ENCODE peak calls at places on chromosomes 4 and X, in eight cellular contexts. Q is HCT116, O is naive B cell, H is GM10248, Z is WTC11, B is HTR-8/SVneo, R is NCI-H82, N is fibroblast of lung. A is an unnamed sample.
A peak's percentile ranks its signal among the peaks of the same experiment; 100 is the strongest.

GRCh38 chrX:140439455-140439854 is 65.4 kb downstream of the SOX3 start:
- DNase-seq in Q (no peak), O (no peak), H (no peak), Z (peak; percentile 84), B (no peak), R (no peak), N (no peak), A (no peak)

GRCh38 chrX:107014927-107015326 is 14.9 kb upstream of the MORC4 start:
- DNase-seq in Q (no peak), O (no peak), H (no peak), Z (no peak), B (no peak), R (no peak), N (no peak), A (no peak)

GRCh38 chrX:150085881-150086280 is 147.6 kb upstream of the EOLA2 start:
- DNase-seq in Q (no peak), O (no peak), H (no peak), Z (no peak), B (no peak), R (no peak), N (peak; percentile 15), A (no peak)

GRCh38 chr4:108763981-108764380 is 1.1 kb upstream of the ETNPPL start:
- DNase-seq in Q (no peak), O (no peak), H (no peak), Z (no peak), B (no peak), R (no peak), N (no peak), A (no peak)

GRCh38 chrX:16643160-16643559 is 6.8 kb upstream of the S100G start:
- DNase-seq in Q (no peak), O (no peak), H (no peak), Z (no peak), B (no peak), R (no peak), N (no peak), A (no peak)

GRCh38 chr4:153788419-153789276 is at the start of gene SFRP2:
- DNase-seq in Q (no peak), O (no peak), H (no peak), Z (peak; percentile 86), B (no peak), R (peak; percentile 14), N (no peak), A (peak; percentile 37)

GRCh38 chr4:181566490-181566889 is 676.7 kb upstream of the TENM3 start:
- DNase-seq in Q (no peak), O (no peak), H (no peak), Z (no peak), B (no peak), R (no peak), N (peak; percentile 92), A (no peak)

GRCh38 chr4:110287130-110287529 is 88.7 kb upstream of the ELOVL6 start:
- DNase-seq in Q (peak; percentile 44), O (no peak), H (peak; percentile 79), Z (no peak), B (peak; percentile 52), R (no peak), N (peak; percentile 88), A (no peak)

GRCh38 chrX:71111141-71111843 is at the start of gene IL2RG:
- DNase-seq in Q (no peak), O (peak; percentile 84), H (peak; percentile 75), Z (no peak), B (no peak), R (peak; percentile 40), N (no peak), A (peak; percentile 53)

GRCh38 chr4:125013891-125014290 is 300.9 kb upstream of the FAT4 start:
- DNase-seq in Q (no peak), O (no peak), H (no peak), Z (no peak), B (no peak), R (no peak), N (no peak), A (no peak)

GRCh38 chrX:3230496-3230895 is 116.0 kb downstream of the MXRA5 start:
- DNase-seq in Q (no peak), O (no peak), H (no peak), Z (no peak), B (no peak), R (peak; percentile 1), N (no peak), A (no peak)

GRCh38 chrX:21590012-21590776 is 67.9 kb downstream of the KLHL34 start:
- DNase-seq in Q (no peak), O (no peak), H (no peak), Z (no peak), B (no peak), R (no peak), N (no peak), A (no peak)

GRCh38 chrX:70134116-70134477 is 850 bp downstream of the IGBP1 start:
- DNase-seq in Q (no peak), O (no peak), H (no peak), Z (no peak), B (peak; percentile 12), R (peak; percentile 48), N (peak; percentile 34), A (no peak)

GRCh38 chrX:74546984-74547383 is 67.4 kb downstream of the RLIM start:
- DNase-seq in Q (no peak), O (no peak), H (no peak), Z (no peak), B (no peak), R (no peak), N (no peak), A (no peak)